ENCODE peak calls at places on chromosomes 5 and 9, in six cellular contexts. K is uterus, O is heart left ventricle, U is A549, D is cardiac muscle cell, X is omental fat pad. P is an unnamed sample.
A peak's percentile ranks its signal among the peaks of the same experiment; 100 is the strongest.

GRCh38 chr9:85004818-85005413 is 335.4 kb downstream of the NTRK2 start:
- DNase-seq in O (no peak), X (no peak), U (no peak), D (peak; percentile 2), K (no peak), P (no peak)

GRCh38 chr5:3033033-3033755 is 281.7 kb upstream of the IRX2 start:
- DNase-seq in O (no peak), K (no peak), D (no peak), X (no peak), U (no peak), P (no peak)

GRCh38 chr5:155822177-155822576 is 504.8 kb upstream of the SGCD start:
- DNase-seq in D (no peak), U (peak; percentile 5), K (no peak), X (no peak), O (no peak), P (no peak)

GRCh38 chr5:31113666-31114065 is 79.8 kb upstream of the CDH6 start:
- DNase-seq in D (no peak), K (no peak), O (no peak), U (no peak), X (no peak), P (no peak)

GRCh38 chr5:56167522-56167921 is 65.6 kb downstream of the ANKRD55 start:
- DNase-seq in U (no peak), O (no peak), X (no peak), D (no peak), K (no peak), P (no peak)

GRCh38 chr5:1012316-1012841 is 3.8 kb downstream of the NKD2 start:
- DNase-seq in U (no peak), K (no peak), O (peak; percentile 51), D (no peak), X (no peak), P (no peak)

GRCh38 chr5:132489871-132490483 is 596 bp downstream of the IRF1 start:
- DNase-seq in X (no peak), U (peak; percentile 25), D (peak; percentile 57), O (peak; percentile 83), K (peak; percentile 63), P (no peak)

GRCh38 chr5:135375040-135375439 is 24.0 kb downstream of the MACROH2A1 start:
- DNase-seq in X (no peak), K (no peak), D (no peak), O (no peak), U (no peak), P (no peak)

GRCh38 chr9:33142531-33142930 is 24.6 kb downstream of the B4GALT1 start:
- DNase-seq in U (no peak), O (no peak), K (no peak), D (no peak), X (no peak), P (no peak)

GRCh38 chr9:98688710-98689495 is 19.8 kb downstream of the GABBR2 start:
- DNase-seq in X (no peak), O (no peak), D (no peak), K (no peak), U (no peak), P (no peak)

GRCh38 chr9:39108145-39108544 is 179.8 kb downstream of the CNTNAP3 start:
- DNase-seq in D (no peak), U (no peak), K (no peak), X (no peak), O (no peak), P (no peak)

GRCh38 chr9:72540348-72540873 is 19.0 kb downstream of the TMC1 start:
- DNase-seq in O (no peak), X (no peak), D (no peak), U (peak; percentile 75), K (no peak), P (no peak)

GRCh38 chr5:116738270-116738947 is 163.8 kb upstream of the SEMA6A start:
- DNase-seq in K (peak; percentile 28), D (peak; percentile 52), U (no peak), X (no peak), O (no peak), P (peak; percentile 6)

GRCh38 chr5:68746220-68747076 is 347.4 kb upstream of the SLC30A5 start:
- DNase-seq in X (no peak), U (no peak), O (no peak), D (no peak), K (no peak), P (no peak)

GRCh38 chr5:33969572-33970452 is 14.7 kb downstream of the SLC45A2 start:
- DNase-seq in D (peak; percentile 77), X (no peak), U (peak; percentile 44), K (no peak), O (no peak), P (peak; percentile 13)
- TF ChIP-seq CTCF in D (peak; percentile 93), X (no peak), U (peak; percentile 64), K (peak; percentile 46), O (peak; percentile 71), P (peak; percentile 55)

GRCh38 chr5:92939428-92939827 is 641.6 kb downstream of the NR2F1-AS1 start:
- DNase-seq in D (no peak), U (peak; percentile 12), X (no peak), K (no peak), O (no peak), P (peak; percentile 8)

GRCh38 chr5:92944903-92945629 is 636.0 kb downstream of the NR2F1-AS1 start:
- DNase-seq in D (peak; percentile 87), U (peak; percentile 86), X (no peak), K (no peak), O (no peak), P (no peak)

GRCh38 chr5:92944337-92944736 is 636.7 kb downstream of the NR2F1-AS1 start:
- DNase-seq in X (no peak), K (no peak), O (no peak), D (no peak), U (no peak), P (no peak)

GRCh38 chr5:92942762-92943161 is 638.3 kb downstream of the NR2F1-AS1 start:
- DNase-seq in K (no peak), X (no peak), D (no peak), U (no peak), O (no peak), P (no peak)

GRCh38 chr5:92941806-92942205 is 639.2 kb downstream of the NR2F1-AS1 start:
- DNase-seq in K (no peak), O (no peak), D (no peak), U (no peak), X (no peak), P (no peak)
- TF ChIP-seq CTCF in K (no peak), O (no peak), D (no peak), U (no peak), X (no peak), P (no peak)

GRCh38 chr5:147510885-147511284 is 1.0 kb upstream of the DPYSL3 start:
- DNase-seq in K (no peak), U (no peak), O (no peak), X (no peak), D (no peak), P (no peak)

GRCh38 chr5:147509041-147509709 is 693 bp downstream of the DPYSL3 start:
- DNase-seq in U (no peak), O (peak; percentile 57), X (no peak), K (peak; percentile 44), D (peak; percentile 32), P (peak; percentile 29)

GRCh38 chr5:147507480-147508126 is 2.3 kb downstream of the DPYSL3 start:
- DNase-seq in O (no peak), D (peak; percentile 67), X (no peak), K (peak; percentile 68), U (no peak), P (no peak)

GRCh38 chr5:147508711-147509040 is 1.2 kb downstream of the DPYSL3 start:
- DNase-seq in U (no peak), X (no peak), D (peak; percentile 13), K (no peak), O (no peak), P (no peak)

GRCh38 chr5:147509710-147510651 is at the start of gene DPYSL3:
- DNase-seq in O (peak; percentile 86), U (peak; percentile 73), K (peak; percentile 79), X (peak; percentile 27), D (peak; percentile 89), P (peak; percentile 74)
- TF ChIP-seq CTCF in O (peak; percentile 47), U (no peak), K (no peak), X (no peak), D (peak; percentile 45), P (no peak)

GRCh38 chr5:64096771-64097170 is 68.9 kb upstream of the RNF180 start:
- DNase-seq in D (no peak), U (no peak), X (no peak), O (no peak), K (no peak), P (no peak)

GRCh38 chr5:64100203-64100602 is 65.4 kb upstream of the RNF180 start:
- DNase-seq in D (no peak), O (no peak), K (no peak), X (no peak), U (no peak), P (no peak)
- TF ChIP-seq CTCF in D (no peak), O (no peak), K (no peak), X (no peak), U (no peak), P (no peak)

DNA sequence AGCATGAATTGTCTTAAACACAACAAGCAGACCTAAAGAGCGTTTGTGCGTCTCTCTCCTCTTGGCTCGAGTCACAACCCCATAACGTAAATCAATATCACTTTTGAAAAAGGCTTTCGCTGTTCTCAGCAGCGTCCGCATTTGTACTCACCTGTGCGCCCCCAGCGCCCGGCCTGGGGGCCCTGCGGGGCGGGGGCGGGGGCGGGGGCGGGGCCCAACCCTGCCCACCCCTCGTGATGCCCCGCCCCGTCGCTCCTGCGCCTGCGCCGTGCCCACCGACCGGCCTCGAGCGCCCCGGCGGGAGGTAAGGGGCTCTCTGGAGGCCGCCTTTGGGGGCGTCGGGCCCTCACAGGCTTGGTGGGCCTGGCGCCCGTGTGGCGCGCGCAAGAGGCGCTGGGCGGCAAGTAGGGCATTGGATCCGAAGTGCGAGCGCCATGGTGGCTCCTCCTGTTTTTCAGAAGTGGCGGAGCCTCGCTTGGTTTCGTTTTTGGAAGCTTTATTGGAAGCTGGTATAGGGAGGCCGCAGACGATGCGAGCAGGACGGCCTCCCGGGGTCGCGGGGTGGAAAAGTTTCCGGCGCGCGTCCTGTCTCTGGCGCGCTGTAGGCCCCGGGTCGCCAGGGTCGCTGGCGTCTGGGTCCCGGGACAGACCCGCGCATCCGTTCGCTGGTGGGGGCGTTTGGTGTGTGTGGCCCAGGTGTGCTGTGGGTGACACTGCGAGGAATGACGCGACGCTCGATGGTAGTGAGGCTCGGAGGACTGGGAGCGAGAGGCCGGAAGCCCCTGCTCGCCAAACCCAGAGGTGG is at the start of gene STX17:
- DNase-seq in D (peak; percentile 77), O (peak; percentile 90), U (peak; percentile 75), K (peak; percentile 70), X (peak; percentile 41), P (peak; percentile 85)
- TF ChIP-seq CTCF in D (no peak), O (peak; percentile 7), U (peak; percentile 12), K (no peak), X (no peak), P (no peak)